ENCODE peak calls at places on chromosome 20, in ten cellular contexts. C, U, V, E, N, D, I, W, K and T are unnamed samples.

GRCh38 chr20:1816384-1817381 is 78.5 kb upstream of the SIRPA start:
- DNase-seq in C (peak; percentile 87), U (no peak), V (peak; percentile 93), E (peak; percentile 46), N (peak; percentile 60), D (no peak), I (no peak), W (peak; percentile 31), K (no peak), T (peak; percentile 74)

GRCh38 chr20:12928755-12929401 is 79.9 kb upstream of the SPTLC3 start:
- DNase-seq in C (no peak), U (no peak), V (peak; percentile 71), E (no peak), N (no peak), D (no peak), I (no peak), W (no peak), K (no peak), T (no peak)

GRCh38 chr20:1119128-1119505 is 715 bp downstream of the PSMF1 start:
- DNase-seq in C (no peak), U (no peak), V (no peak), E (peak; percentile 48), N (no peak), D (no peak), I (no peak), W (no peak), K (no peak), T (no peak)

GRCh38 chr20:44747166-44748004 is 1.7 kb downstream of the KCNK15 start:
- DNase-seq in C (peak; percentile 50), U (peak; percentile 76), V (peak; percentile 86), E (peak; percentile 88), N (peak; percentile 63), D (peak; percentile 94), I (no peak), W (peak; percentile 98), K (peak; percentile 17), T (peak; percentile 97)

GRCh38 chr20:20734475-20734948 is 22.1 kb upstream of the RALGAPA2 start:
- DNase-seq in C (no peak), U (no peak), V (no peak), E (no peak), N (no peak), D (no peak), I (no peak), W (no peak), K (no peak), T (no peak)

GRCh38 chr20:46348231-46348803 is 40.0 kb upstream of the CDH22 start:
- DNase-seq in C (no peak), U (peak; percentile 24), V (peak; percentile 52), E (peak; percentile 64), N (no peak), D (peak; percentile 94), I (no peak), W (no peak), K (no peak), T (peak; percentile 96)

GRCh38 chr20:1861996-1862664 is 33.1 kb upstream of the SIRPA start:
- DNase-seq in C (no peak), U (no peak), V (no peak), E (no peak), N (no peak), D (peak; percentile 55), I (no peak), W (no peak), K (no peak), T (peak; percentile 50)

GRCh38 chr20:420721-421574 is 12.8 kb downstream of the RBCK1 start:
- DNase-seq in C (no peak), U (no peak), V (no peak), E (peak; percentile 93), N (no peak), D (no peak), I (no peak), W (no peak), K (no peak), T (peak; percentile 10)

GRCh38 chr20:6956574-6956973 is 189.1 kb downstream of the BMP2 start:
- DNase-seq in C (no peak), U (no peak), V (no peak), E (no peak), N (no peak), D (no peak), I (no peak), W (no peak), K (no peak), T (no peak)

GRCh38 chr20:3565851-3566250 is 95.0 kb downstream of the ATRN start:
- DNase-seq in C (no peak), U (no peak), V (no peak), E (no peak), N (no peak), D (peak; percentile 6), I (no peak), W (no peak), K (no peak), T (no peak)

GRCh38 chr20:62150236-62150575 is 6.6 kb downstream of the SS18L1 start:
- DNase-seq in C (no peak), U (no peak), V (no peak), E (no peak), N (no peak), D (no peak), I (no peak), W (no peak), K (no peak), T (no peak)

GRCh38 chr20:1122388-1123315 is 4.2 kb downstream of the PSMF1 start:
- DNase-seq in C (no peak), U (no peak), V (peak; percentile 49), E (no peak), N (no peak), D (no peak), I (no peak), W (peak; percentile 12), K (no peak), T (no peak)

GRCh38 chr20:6765469-6766058 is 1.9 kb upstream of the BMP2 start:
- DNase-seq in C (peak; percentile 86), U (peak; percentile 14), V (peak; percentile 87), E (peak; percentile 70), N (no peak), D (peak; percentile 69), I (no peak), W (peak; percentile 67), K (no peak), T (peak; percentile 90)

GRCh38 chr20:33658510-33658909 is 3.6 kb upstream of the C20orf144 start:
- DNase-seq in C (no peak), U (no peak), V (no peak), E (no peak), N (no peak), D (no peak), I (no peak), W (no peak), K (no peak), T (no peak)

GRCh38 chr20:2768632-2769015 is 31.8 kb downstream of the CPXM1 start:
- DNase-seq in C (no peak), U (no peak), V (no peak), E (no peak), N (no peak), D (no peak), I (no peak), W (no peak), K (no peak), T (no peak)

GRCh38 chr20:3815703-3816315 is 4.5 kb upstream of the AP5S1 start:
- DNase-seq in C (no peak), U (no peak), V (no peak), E (no peak), N (peak; percentile 66), D (no peak), I (no peak), W (no peak), K (no peak), T (no peak)

GRCh38 chr20:49582413-49583334 is 14.7 kb upstream of the PTGIS start:
- DNase-seq in C (no peak), U (no peak), V (no peak), E (no peak), N (no peak), D (no peak), I (no peak), W (no peak), K (no peak), T (no peak)

GRCh38 chr20:825710-826421 is 7.6 kb upstream of the FAM110A start:
- DNase-seq in C (no peak), U (no peak), V (no peak), E (no peak), N (no peak), D (no peak), I (no peak), W (no peak), K (no peak), T (no peak)

GRCh38 chr20:11849976-11850670 is 67.6 kb upstream of the BTBD3 start:
- DNase-seq in C (no peak), U (no peak), V (peak; percentile 44), E (no peak), N (no peak), D (no peak), I (no peak), W (no peak), K (no peak), T (peak; percentile 21)

GRCh38 chr20:8033447-8033846 is 13.9 kb upstream of the TMX4 start:
- DNase-seq in C (no peak), U (no peak), V (no peak), E (no peak), N (no peak), D (no peak), I (no peak), W (no peak), K (no peak), T (no peak)

GRCh38 chr20:44700306-44700705 is 14.9 kb upstream of the CCN5 start:
- DNase-seq in C (no peak), U (no peak), V (no peak), E (no peak), N (no peak), D (no peak), I (no peak), W (peak; percentile 23), K (no peak), T (peak; percentile 64)